ENCODE peak calls at places on chromosomes 6 and 20, in five cellular contexts. Y is left ventricle myocardium inferior, Q is mucosa of descending colon, H is H9, T is HCT116. P is an unnamed sample. For H3K4me1, the result is how much of the 10 kb centered on the place peaks cover.

GRCh38 chr20:50586531-50587232 is 76.5 kb downstream of the PTPN1 start:
- DNase-seq in Y (no peak), Q (no peak), H (no peak), T (no peak), P (peak)

GRCh38 chr6:20454201-20454824 is 52.6 kb downstream of the E2F3 start:
- DNase-seq in Y (no peak), Q (no peak), H (no peak), T (no peak), P (no peak)

GRCh38 chr6:170211404-170212025 is 79.4 kb downstream of the DLL1 start:
- DNase-seq in Y (no peak), Q (no peak), H (no peak), T (no peak), P (no peak)

GRCh38 chr6:9126845-9127560 is 691.7 kb upstream of the SLC35B3 start:
- DNase-seq in Y (no peak), Q (no peak), H (no peak), T (peak), P (no peak)

GRCh38 chr20:25220021-25220730 is 24.7 kb downstream of the ENTPD6 start:
- DNase-seq in Y (no peak), Q (no peak), H (no peak), T (no peak), P (no peak)

GRCh38 chr6:87436435-87436834 is 28.7 kb downstream of the CFAP206 start:
- DNase-seq in Y (no peak), Q (peak), H (peak), T (peak), P (no peak)

GRCh38 chr6:125102901-125103300 is 50.7 kb upstream of the TPD52L1 start:
- DNase-seq in Y (no peak), Q (no peak), H (no peak), T (peak), P (no peak)

GRCh38 chr6:97068211-97068610 is 143.7 kb downstream of the KLHL32 start:
- DNase-seq in Y (no peak), Q (no peak), H (no peak), T (peak), P (no peak)

GRCh38 chr6:111377558-111378120 is 105.4 kb downstream of the REV3L start:
- DNase-seq in Y (no peak), Q (no peak), H (no peak), T (no peak), P (no peak)

GRCh38 chr6:45709834-45710233 is 305.8 kb downstream of the CLIC5 start:
- DNase-seq in Y (no peak), Q (no peak), H (no peak), T (no peak), P (no peak)

GRCh38 chr6:20211941-20212391 is 303 bp downstream of the MBOAT1 start:
- DNase-seq in Y (no peak), Q (no peak), H (peak), T (no peak), P (no peak)

GRCh38 chr20:32793059-32793458 is 26.7 kb upstream of the MAPRE1 start:
- DNase-seq in Y (no peak), Q (no peak), H (no peak), T (no peak), P (no peak)
- H3K4me1 ChIP-seq in Y (under half), Q (under half), H (under half), T (under half), P (under half)

GRCh38 chr6:41197234-41197633 is 3.7 kb downstream of the TREML2 start:
- DNase-seq in Y (no peak), Q (no peak), H (no peak), T (no peak), P (no peak)
- H3K4me1 ChIP-seq in Y (under half), Q (under half), H (under half), T (under half), P (under half)

DNA sequence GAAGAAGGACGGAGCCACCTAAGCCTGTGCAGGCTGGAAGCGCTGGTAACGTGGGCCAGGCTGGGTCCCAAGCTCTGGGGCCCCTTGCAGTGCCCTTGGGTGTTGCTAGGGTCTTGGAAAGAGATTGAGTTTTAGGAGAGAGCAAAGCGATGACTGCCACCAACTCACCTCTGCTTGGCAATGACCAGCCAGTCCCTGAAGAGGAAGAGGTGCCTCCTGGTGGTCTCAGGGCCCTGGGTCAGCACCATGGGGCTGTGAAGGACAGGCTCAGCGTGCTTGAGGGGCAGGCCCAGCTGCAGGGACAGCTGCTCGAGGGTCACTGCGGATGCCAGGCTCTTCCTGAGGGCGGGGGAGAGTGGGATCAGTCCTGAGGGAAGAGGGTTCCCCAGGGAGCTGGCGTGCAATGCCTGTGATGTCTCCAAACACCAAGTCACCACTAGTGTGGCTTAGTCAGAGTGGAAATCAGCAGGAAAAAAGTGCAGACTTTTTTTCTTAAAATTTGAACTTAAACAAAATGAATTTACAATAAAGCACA is 50.8 kb upstream of the TAGAP start:
- DNase-seq in Y (no peak), Q (no peak), H (peak), T (no peak), P (no peak)
- H3K4me1 ChIP-seq in Y (under half), Q (under half), H (under half), T (under half), P (under half)

DNA sequence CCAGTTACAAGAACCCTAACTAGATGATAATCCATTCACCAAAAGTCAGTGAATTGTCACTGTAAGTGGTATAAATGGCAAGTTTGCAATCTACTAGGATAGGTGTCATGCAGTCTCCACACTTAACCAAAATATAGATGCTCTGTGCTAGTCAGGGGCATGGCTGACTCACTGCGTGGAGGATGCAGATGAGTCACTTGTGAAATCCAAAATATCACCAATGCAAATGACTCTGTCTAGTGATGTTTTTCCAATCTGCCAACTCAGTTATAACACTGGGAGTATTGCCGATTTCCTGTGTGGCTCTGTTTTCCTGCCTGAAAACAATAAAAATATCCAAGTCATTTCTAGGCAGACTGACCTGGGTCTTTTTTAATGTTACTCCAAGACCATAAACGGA is 47.8 kb upstream of the NRSN1 start:
- DNase-seq in Y (no peak), Q (no peak), H (no peak), T (no peak), P (no peak)
- H3K4me1 ChIP-seq in Y (under half), Q (under half), H (under half), T (under half), P (under half)

GRCh38 chr20:44494681-44495080 is 19.0 kb downstream of the TTPAL start:
- DNase-seq in Y (no peak), Q (no peak), H (no peak), T (no peak), P (no peak)
- H3K4me1 ChIP-seq in Y (under half), Q (under half), H (under half), T (under half), P (under half)

DNA sequence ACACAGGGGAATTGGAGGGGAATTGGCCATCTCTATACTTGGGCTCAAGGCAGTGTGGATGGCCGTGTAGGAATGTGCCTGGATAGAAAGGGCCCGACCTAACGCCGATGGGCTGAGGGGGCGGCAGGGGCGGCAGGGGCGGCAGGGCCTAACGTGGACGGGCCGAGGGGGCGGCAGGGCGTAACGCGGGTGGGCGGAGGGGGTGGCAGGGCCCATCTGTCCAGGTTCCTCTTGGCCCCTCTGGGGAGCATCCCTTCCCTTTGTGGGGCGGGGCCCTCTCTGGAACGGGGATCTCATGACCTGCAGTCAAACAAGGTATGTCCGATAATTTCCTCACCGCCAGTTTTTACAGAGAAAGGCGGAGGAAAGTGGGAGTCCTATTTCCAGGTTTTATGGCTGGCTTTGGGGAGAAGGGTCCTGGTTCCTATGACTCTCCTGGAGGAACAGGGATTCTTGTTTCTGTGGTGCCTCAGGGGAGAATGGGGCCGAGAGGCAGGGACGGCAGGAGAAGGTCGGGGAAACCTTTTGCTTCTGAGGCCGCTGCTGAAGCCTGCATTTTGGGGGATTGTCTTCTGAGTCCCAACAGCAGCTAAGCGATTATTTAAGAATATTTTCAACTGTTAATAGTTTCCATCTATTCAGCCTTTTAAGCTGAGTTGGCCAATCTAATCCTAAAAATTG is 100.8 kb upstream of the FRMD1 start:
- DNase-seq in Y (no peak), Q (peak), H (peak), T (no peak), P (no peak)
- H3K4me1 ChIP-seq in Y (under half), Q (under half), H (under half), T (under half), P (under half)

GRCh38 chr20:57785720-57786119 is 75.9 kb upstream of the PMEPA1 start:
- DNase-seq in Y (no peak), Q (no peak), H (peak), T (no peak), P (peak)
- H3K4me1 ChIP-seq in Y (under half), Q (under half), H (under half), T (under half), P (under half)

P was measured in aorta.